ENCODE peak calls at places on chromosomes 6 and 20, in seven cellular contexts. One of them, this sample, is unnamed. For H3K36me3, the result is how much of the 10 kb centered on the place peaks cover.

GRCh38 chr6:123594776-123595175 is 42.0 kb downstream of the TRDN start:
- DNase-seq in cardiac muscle cell: no peak
- DNase-seq in mammary epithelial cell: no peak
- DNase-seq in Karpas-422: no peak
- DNase-seq in body of pancreas: no peak
- DNase-seq in heart left ventricle: no peak
- DNase-seq in brain microvascular endothelial cell: no peak
- DNase-seq in this sample: no peak

GRCh38 chr20:50001784-50002311 is 19.1 kb downstream of the SNAI1 start:
- DNase-seq in cardiac muscle cell: no peak
- DNase-seq in mammary epithelial cell: no peak
- DNase-seq in body of pancreas: no peak
- DNase-seq in brain microvascular endothelial cell: no peak
- DNase-seq in heart left ventricle: peak
- DNase-seq in Karpas-422: no peak
- DNase-seq in this sample: no peak

GRCh38 chr6:2919401-2919800 is 16.3 kb upstream of the SERPINB9 start:
- DNase-seq in Karpas-422: no peak
- DNase-seq in heart left ventricle: no peak
- DNase-seq in brain microvascular endothelial cell: no peak
- DNase-seq in mammary epithelial cell: no peak
- DNase-seq in body of pancreas: no peak
- DNase-seq in cardiac muscle cell: no peak
- DNase-seq in this sample: no peak

GRCh38 chr6:169990095-169991030 is 238.9 kb downstream of the ERMARD start:
- DNase-seq in heart left ventricle: peak
- DNase-seq in body of pancreas: no peak
- DNase-seq in Karpas-422: peak
- DNase-seq in cardiac muscle cell: no peak
- DNase-seq in brain microvascular endothelial cell: no peak
- DNase-seq in mammary epithelial cell: no peak
- DNase-seq in this sample: peak

GRCh38 chr6:2765896-2766766 is 938 bp downstream of the WRNIP1 start:
- DNase-seq in cardiac muscle cell: peak
- DNase-seq in heart left ventricle: peak
- DNase-seq in Karpas-422: peak
- DNase-seq in body of pancreas: peak
- DNase-seq in mammary epithelial cell: peak
- DNase-seq in brain microvascular endothelial cell: no peak
- DNase-seq in this sample: peak

GRCh38 chr6:53624491-53624890 is 41.1 kb downstream of the KLHL31 start:
- DNase-seq in cardiac muscle cell: no peak
- DNase-seq in heart left ventricle: no peak
- DNase-seq in body of pancreas: no peak
- DNase-seq in mammary epithelial cell: no peak
- DNase-seq in Karpas-422: no peak
- DNase-seq in brain microvascular endothelial cell: no peak
- DNase-seq in this sample: no peak

GRCh38 chr20:32487381-32487780 is 97.8 kb downstream of the NOL4L start:
- DNase-seq in heart left ventricle: no peak
- DNase-seq in cardiac muscle cell: no peak
- DNase-seq in brain microvascular endothelial cell: no peak
- DNase-seq in Karpas-422: no peak
- DNase-seq in mammary epithelial cell: no peak
- DNase-seq in body of pancreas: peak
- DNase-seq in this sample: no peak

GRCh38 chr20:61441537-61441936 is 189.5 kb downstream of the CDH4 start:
- DNase-seq in heart left ventricle: no peak
- DNase-seq in mammary epithelial cell: no peak
- DNase-seq in brain microvascular endothelial cell: no peak
- DNase-seq in cardiac muscle cell: no peak
- DNase-seq in Karpas-422: no peak
- DNase-seq in body of pancreas: no peak
- DNase-seq in this sample: no peak

GRCh38 chr20:52268184-52268583 is 76.6 kb upstream of the ZFP64 start:
- DNase-seq in Karpas-422: no peak
- DNase-seq in brain microvascular endothelial cell: no peak
- DNase-seq in cardiac muscle cell: peak
- DNase-seq in heart left ventricle: no peak
- DNase-seq in mammary epithelial cell: no peak
- DNase-seq in body of pancreas: no peak
- DNase-seq in this sample: no peak

GRCh38 chr20:13259921-13260320 is 38.8 kb downstream of the ISM1 start:
- DNase-seq in heart left ventricle: no peak
- DNase-seq in body of pancreas: peak
- DNase-seq in cardiac muscle cell: no peak
- DNase-seq in Karpas-422: no peak
- DNase-seq in mammary epithelial cell: no peak
- DNase-seq in brain microvascular endothelial cell: no peak
- DNase-seq in this sample: no peak

GRCh38 chr6:72588155-72588554 is 33.7 kb upstream of the KCNQ5 start:
- DNase-seq in mammary epithelial cell: no peak
- DNase-seq in heart left ventricle: no peak
- DNase-seq in cardiac muscle cell: no peak
- DNase-seq in Karpas-422: peak
- DNase-seq in brain microvascular endothelial cell: no peak
- DNase-seq in body of pancreas: no peak
- DNase-seq in this sample: no peak

GRCh38 chr20:51705400-51705799 is 62.8 kb downstream of the ATP9A start:
- DNase-seq in body of pancreas: no peak
- DNase-seq in cardiac muscle cell: no peak
- DNase-seq in brain microvascular endothelial cell: no peak
- DNase-seq in Karpas-422: no peak
- DNase-seq in mammary epithelial cell: no peak
- DNase-seq in heart left ventricle: no peak
- DNase-seq in this sample: no peak

GRCh38 chr6:167095888-167096287 is 27.0 kb upstream of the CCR6 start:
- DNase-seq in brain microvascular endothelial cell: no peak
- DNase-seq in cardiac muscle cell: no peak
- DNase-seq in heart left ventricle: no peak
- DNase-seq in body of pancreas: no peak
- DNase-seq in Karpas-422: no peak
- DNase-seq in mammary epithelial cell: no peak
- DNase-seq in this sample: no peak

GRCh38 chr20:57807418-57808265 is 97.8 kb upstream of the PMEPA1 start:
- DNase-seq in cardiac muscle cell: no peak
- DNase-seq in body of pancreas: no peak
- DNase-seq in heart left ventricle: no peak
- DNase-seq in brain microvascular endothelial cell: no peak
- DNase-seq in Karpas-422: no peak
- DNase-seq in mammary epithelial cell: peak
- DNase-seq in this sample: no peak

GRCh38 chr6:145899915-145900569 is 64.1 kb downstream of the SHPRH start:
- DNase-seq in brain microvascular endothelial cell: no peak
- DNase-seq in body of pancreas: no peak
- DNase-seq in heart left ventricle: no peak
- DNase-seq in cardiac muscle cell: no peak
- DNase-seq in mammary epithelial cell: no peak
- DNase-seq in Karpas-422: no peak
- DNase-seq in this sample: no peak

GRCh38 chr20:24837721-24838456 is 111.2 kb upstream of the CST7 start:
- DNase-seq in brain microvascular endothelial cell: peak
- DNase-seq in heart left ventricle: no peak
- DNase-seq in Karpas-422: no peak
- DNase-seq in cardiac muscle cell: peak
- DNase-seq in mammary epithelial cell: peak
- DNase-seq in body of pancreas: no peak
- DNase-seq in this sample: no peak

GRCh38 chr6:152318278-152318677 is 318.9 kb downstream of the SYNE1 start:
- DNase-seq in Karpas-422: no peak
- DNase-seq in mammary epithelial cell: no peak
- DNase-seq in body of pancreas: no peak
- DNase-seq in heart left ventricle: no peak
- DNase-seq in brain microvascular endothelial cell: no peak
- DNase-seq in cardiac muscle cell: peak
- DNase-seq in this sample: no peak

GRCh38 chr20:40547492-40548129 is 141.4 kb downstream of the MAFB start:
- DNase-seq in heart left ventricle: no peak
- DNase-seq in cardiac muscle cell: no peak
- DNase-seq in body of pancreas: no peak
- DNase-seq in brain microvascular endothelial cell: no peak
- DNase-seq in Karpas-422: no peak
- DNase-seq in mammary epithelial cell: no peak
- DNase-seq in this sample: no peak

GRCh38 chr6:113856571-113857564 is at the start of gene MARCKS:
- DNase-seq in cardiac muscle cell: peak
- DNase-seq in brain microvascular endothelial cell: peak
- DNase-seq in mammary epithelial cell: peak
- DNase-seq in heart left ventricle: peak
- DNase-seq in Karpas-422: peak
- DNase-seq in body of pancreas: peak
- DNase-seq in this sample: peak

GRCh38 chr20:50601511-50602431 is 89.6 kb downstream of the RIPOR3 start:
- DNase-seq in cardiac muscle cell: no peak
- DNase-seq in body of pancreas: no peak
- DNase-seq in Karpas-422: no peak
- DNase-seq in brain microvascular endothelial cell: no peak
- DNase-seq in mammary epithelial cell: no peak
- DNase-seq in heart left ventricle: no peak
- DNase-seq in this sample: no peak

GRCh38 chr6:104537185-104537584 is 322.5 kb downstream of the HACE1 start:
- DNase-seq in cardiac muscle cell: peak
- DNase-seq in brain microvascular endothelial cell: peak
- DNase-seq in Karpas-422: no peak
- DNase-seq in heart left ventricle: no peak
- DNase-seq in body of pancreas: no peak
- DNase-seq in mammary epithelial cell: peak
- DNase-seq in this sample: no peak

GRCh38 chr6:25447570-25447929 is 168.4 kb downstream of the CARMIL1 start:
- DNase-seq in cardiac muscle cell: no peak
- DNase-seq in Karpas-422: no peak
- DNase-seq in heart left ventricle: no peak
- DNase-seq in brain microvascular endothelial cell: no peak
- DNase-seq in mammary epithelial cell: no peak
- DNase-seq in body of pancreas: no peak
- DNase-seq in this sample: no peak

GRCh38 chr6:19052219-19052618 is 665.1 kb downstream of the RNF144B start:
- DNase-seq in Karpas-422: no peak
- DNase-seq in cardiac muscle cell: peak
- DNase-seq in body of pancreas: no peak
- DNase-seq in mammary epithelial cell: peak
- DNase-seq in brain microvascular endothelial cell: no peak
- DNase-seq in heart left ventricle: no peak
- DNase-seq in this sample: no peak
- H3K4me3 ChIP-seq in Karpas-422: no peak
- H3K4me3 ChIP-seq in cardiac muscle cell: no peak
- H3K4me3 ChIP-seq in body of pancreas: no peak
- H3K4me3 ChIP-seq in mammary epithelial cell: no peak
- H3K4me3 ChIP-seq in brain microvascular endothelial cell: no peak
- H3K4me3 ChIP-seq in heart left ventricle: no peak
- H3K4me3 ChIP-seq in this sample: no peak

GRCh38 chr20:35556871-35557270 is 15.0 kb downstream of the ERGIC3 start:
- DNase-seq in Karpas-422: no peak
- DNase-seq in body of pancreas: no peak
- DNase-seq in mammary epithelial cell: no peak
- DNase-seq in brain microvascular endothelial cell: no peak
- DNase-seq in cardiac muscle cell: no peak
- DNase-seq in heart left ventricle: no peak
- DNase-seq in this sample: no peak
- H3K36me3 ChIP-seq in Karpas-422: under half
- H3K36me3 ChIP-seq in body of pancreas: under half
- H3K36me3 ChIP-seq in mammary epithelial cell: under half
- H3K36me3 ChIP-seq in brain microvascular endothelial cell: under half
- H3K36me3 ChIP-seq in cardiac muscle cell: under half
- H3K36me3 ChIP-seq in heart left ventricle: under half
- H3K36me3 ChIP-seq in this sample: under half

GRCh38 chr6:46735720-46736031 is 501 bp upstream of the PLA2G7 start:
- DNase-seq in brain microvascular endothelial cell: no peak
- DNase-seq in heart left ventricle: no peak
- DNase-seq in body of pancreas: no peak
- DNase-seq in Karpas-422: no peak
- DNase-seq in cardiac muscle cell: no peak
- DNase-seq in mammary epithelial cell: no peak
- DNase-seq in this sample: no peak
- H3K4me3 ChIP-seq in brain microvascular endothelial cell: peak
- H3K4me3 ChIP-seq in heart left ventricle: peak
- H3K4me3 ChIP-seq in body of pancreas: no peak
- H3K4me3 ChIP-seq in Karpas-422: no peak
- H3K4me3 ChIP-seq in cardiac muscle cell: peak
- H3K4me3 ChIP-seq in mammary epithelial cell: peak
- H3K4me3 ChIP-seq in this sample: peak

GRCh38 chr6:161273356-161273751 is 507 bp downstream of the AGPAT4 start:
- DNase-seq in mammary epithelial cell: peak
- DNase-seq in body of pancreas: no peak
- DNase-seq in heart left ventricle: no peak
- DNase-seq in brain microvascular endothelial cell: peak
- DNase-seq in cardiac muscle cell: peak
- DNase-seq in Karpas-422: peak
- DNase-seq in this sample: no peak

GRCh38 chr6:161273752-161274487 is at the start of gene AGPAT4:
- DNase-seq in cardiac muscle cell: peak
- DNase-seq in mammary epithelial cell: peak
- DNase-seq in body of pancreas: peak
- DNase-seq in brain microvascular endothelial cell: peak
- DNase-seq in Karpas-422: peak
- DNase-seq in heart left ventricle: no peak
- DNase-seq in this sample: peak

GRCh38 chr6:161279677-161280365 is 6.0 kb upstream of the AGPAT4 start:
- DNase-seq in mammary epithelial cell: no peak
- DNase-seq in heart left ventricle: no peak
- DNase-seq in body of pancreas: no peak
- DNase-seq in Karpas-422: no peak
- DNase-seq in brain microvascular endothelial cell: no peak
- DNase-seq in cardiac muscle cell: peak
- DNase-seq in this sample: no peak

GRCh38 chr6:161274488-161274858 is 612 bp upstream of the AGPAT4 start:
- DNase-seq in cardiac muscle cell: no peak
- DNase-seq in Karpas-422: no peak
- DNase-seq in body of pancreas: no peak
- DNase-seq in brain microvascular endothelial cell: no peak
- DNase-seq in mammary epithelial cell: no peak
- DNase-seq in heart left ventricle: no peak
- DNase-seq in this sample: no peak

GRCh38 chr6:161276605-161277155 is 2.8 kb upstream of the AGPAT4 start:
- DNase-seq in brain microvascular endothelial cell: no peak
- DNase-seq in Karpas-422: no peak
- DNase-seq in cardiac muscle cell: no peak
- DNase-seq in heart left ventricle: no peak
- DNase-seq in mammary epithelial cell: no peak
- DNase-seq in body of pancreas: no peak
- DNase-seq in this sample: no peak
- H3K36me3 ChIP-seq in brain microvascular endothelial cell: under half
- H3K36me3 ChIP-seq in Karpas-422: under half
- H3K36me3 ChIP-seq in cardiac muscle cell: under half
- H3K36me3 ChIP-seq in heart left ventricle: under half
- H3K36me3 ChIP-seq in mammary epithelial cell: under half
- H3K36me3 ChIP-seq in body of pancreas: under half
- H3K36me3 ChIP-seq in this sample: under half

DNA sequence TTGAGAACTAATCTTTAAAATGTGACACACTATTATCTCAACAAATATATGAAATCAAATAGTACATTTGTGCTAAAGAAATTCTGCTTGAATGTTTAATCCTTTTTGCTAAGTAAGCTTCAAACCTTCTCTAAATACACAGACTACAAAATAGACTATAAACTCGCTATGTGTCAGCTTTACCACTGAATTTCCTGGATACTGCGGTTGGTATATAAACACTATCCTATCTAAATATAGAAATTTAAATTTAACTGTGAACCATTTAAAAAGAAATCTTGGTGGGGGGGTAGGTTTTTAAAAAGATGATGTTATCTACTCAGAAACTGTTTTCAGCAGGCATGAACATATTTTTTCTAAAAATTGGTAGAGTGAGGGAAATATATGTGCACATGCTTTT is 306.5 kb upstream of the RUNX2 start:
- DNase-seq in Karpas-422: no peak
- DNase-seq in cardiac muscle cell: peak
- DNase-seq in mammary epithelial cell: no peak
- DNase-seq in body of pancreas: no peak
- DNase-seq in brain microvascular endothelial cell: peak
- DNase-seq in heart left ventricle: no peak
- DNase-seq in this sample: no peak
- H3K4me3 ChIP-seq in Karpas-422: no peak
- H3K4me3 ChIP-seq in cardiac muscle cell: no peak
- H3K4me3 ChIP-seq in mammary epithelial cell: no peak
- H3K4me3 ChIP-seq in body of pancreas: no peak
- H3K4me3 ChIP-seq in brain microvascular endothelial cell: no peak
- H3K4me3 ChIP-seq in heart left ventricle: no peak
- H3K4me3 ChIP-seq in this sample: no peak

This sample was measured in stomach.